ENCODE peak calls at places on chromosomes 7 and 10, in eight cellular contexts. I, L, T, J, Z, B, S and E are unnamed samples.

GRCh38 chr7:55254596-55255500 is 110.3 kb upstream of the LANCL2 start:
- DNase-seq in L (peak; percentile 67), S (peak; percentile 94), T (peak; percentile 89), I (peak; percentile 67), B (peak; percentile 91), Z (peak; percentile 27), J (peak; percentile 91), E (peak; percentile 90)

GRCh38 chr10:15300145-15300544 is 70.9 kb downstream of the FAM171A1 start:
- DNase-seq in Z (no peak), T (no peak), J (no peak), I (no peak), B (no peak), L (no peak), S (no peak), E (no peak)

GRCh38 chr10:19847321-19847720 is 31.1 kb downstream of the PLXDC2 start:
- DNase-seq in J (no peak), I (peak; percentile 95), Z (no peak), T (no peak), B (no peak), L (peak; percentile 59), S (no peak), E (no peak)

GRCh38 chr7:36526720-36527548 is 137.3 kb downstream of the ANLN start:
- DNase-seq in Z (peak; percentile 11), B (no peak), I (peak; percentile 88), S (peak; percentile 87), L (peak; percentile 69), J (no peak), T (no peak), E (no peak)

GRCh38 chr10:113754125-113754524 is 2.6 kb downstream of the PLEKHS1 start:
- DNase-seq in J (no peak), T (no peak), I (no peak), B (no peak), Z (no peak), L (no peak), S (no peak), E (no peak)

GRCh38 chr7:20440472-20441105 is 109.9 kb downstream of the ITGB8 start:
- DNase-seq in J (no peak), B (no peak), L (peak; percentile 62), Z (peak; percentile 18), T (peak; percentile 61), S (no peak), I (no peak), E (no peak)

GRCh38 chr7:51040777-51041176 is 258.1 kb upstream of the GRB10 start:
- DNase-seq in Z (no peak), L (no peak), S (no peak), T (no peak), I (no peak), J (no peak), B (no peak), E (no peak)

GRCh38 chr10:35356725-35357092 is 20.4 kb downstream of the CCNY start:
- DNase-seq in J (no peak), I (no peak), L (no peak), Z (peak; percentile 17), S (no peak), T (no peak), B (no peak), E (no peak)

GRCh38 chr7:21028186-21028989 is 241.7 kb upstream of the SP8 start:
- DNase-seq in L (no peak), S (no peak), J (no peak), B (peak; percentile 59), I (peak; percentile 79), T (no peak), Z (no peak), E (no peak)

GRCh38 chr10:11894381-11895107 is 71.4 kb downstream of the PROSER2 start:
- DNase-seq in B (no peak), I (no peak), T (no peak), Z (no peak), L (no peak), S (no peak), J (no peak), E (no peak)

GRCh38 chr10:124683816-124684215 is 60.4 kb downstream of the FAM53B start:
- DNase-seq in J (no peak), S (no peak), L (no peak), B (no peak), T (no peak), Z (no peak), I (no peak), E (no peak)

GRCh38 chr10:133261726-133262325 is 14.8 kb downstream of the ADAM8 start:
- DNase-seq in T (peak; percentile 95), J (peak; percentile 93), Z (peak; percentile 81), L (peak; percentile 38), B (peak; percentile 89), S (no peak), I (peak; percentile 46), E (peak; percentile 94)

GRCh38 chr10:31759124-31759798 is 169.4 kb downstream of the ARHGAP12 start:
- DNase-seq in T (peak; percentile 88), J (peak; percentile 76), I (no peak), B (peak; percentile 84), Z (peak; percentile 45), S (no peak), L (no peak), E (peak; percentile 78)

GRCh38 chr7:157688439-157689268 is 351.9 kb downstream of the DNAJB6 start:
- DNase-seq in J (no peak), B (peak; percentile 65), S (no peak), T (peak; percentile 24), L (no peak), Z (no peak), I (no peak), E (no peak)

GRCh38 chr7:76054129-76055120 is 6.5 kb downstream of the MDH2 start:
- DNase-seq in J (no peak), I (peak; percentile 91), T (no peak), S (no peak), Z (no peak), B (no peak), L (peak; percentile 77), E (no peak)

GRCh38 chr10:112209534-112210200 is 26.1 kb upstream of the GPAM start:
- DNase-seq in Z (no peak), I (no peak), B (no peak), L (no peak), T (no peak), S (no peak), J (no peak), E (no peak)

GRCh38 chr10:116753759-116754158 is 11.4 kb upstream of the HSPA12A start:
- DNase-seq in I (peak; percentile 85), S (no peak), J (peak; percentile 61), T (no peak), B (peak; percentile 89), Z (no peak), L (peak; percentile 34), E (no peak)

GRCh38 chr7:7595451-7595850 is 28.8 kb downstream of the MIOS start:
- DNase-seq in J (no peak), T (no peak), L (peak; percentile 33), S (peak; percentile 3), Z (peak; percentile 50), B (no peak), I (peak; percentile 11), E (no peak)

GRCh38 chr10:23344251-23344841 is at the start of gene C10orf67:
- DNase-seq in S (no peak), L (peak; percentile 39), T (no peak), J (no peak), Z (peak; percentile 51), B (no peak), I (peak; percentile 43), E (no peak)

GRCh38 chr10:89206402-89207180 is 526 bp downstream of the CH25H start:
- DNase-seq in S (no peak), J (peak; percentile 74), T (peak; percentile 71), B (peak; percentile 69), Z (peak; percentile 63), I (no peak), L (peak; percentile 24), E (peak; percentile 56)
- H3K4me3 ChIP-seq in S (peak overlapping the region; percentile 27), J (peak overlapping the region; percentile 48), T (peak overlapping the region; percentile 44), B (peak overlapping the region; percentile 48), Z (peak overlapping the region; percentile 89), I (peak overlapping the region; percentile 40), L (peak overlapping the region; percentile 39), E (peak overlapping the region; percentile 47)

DNA sequence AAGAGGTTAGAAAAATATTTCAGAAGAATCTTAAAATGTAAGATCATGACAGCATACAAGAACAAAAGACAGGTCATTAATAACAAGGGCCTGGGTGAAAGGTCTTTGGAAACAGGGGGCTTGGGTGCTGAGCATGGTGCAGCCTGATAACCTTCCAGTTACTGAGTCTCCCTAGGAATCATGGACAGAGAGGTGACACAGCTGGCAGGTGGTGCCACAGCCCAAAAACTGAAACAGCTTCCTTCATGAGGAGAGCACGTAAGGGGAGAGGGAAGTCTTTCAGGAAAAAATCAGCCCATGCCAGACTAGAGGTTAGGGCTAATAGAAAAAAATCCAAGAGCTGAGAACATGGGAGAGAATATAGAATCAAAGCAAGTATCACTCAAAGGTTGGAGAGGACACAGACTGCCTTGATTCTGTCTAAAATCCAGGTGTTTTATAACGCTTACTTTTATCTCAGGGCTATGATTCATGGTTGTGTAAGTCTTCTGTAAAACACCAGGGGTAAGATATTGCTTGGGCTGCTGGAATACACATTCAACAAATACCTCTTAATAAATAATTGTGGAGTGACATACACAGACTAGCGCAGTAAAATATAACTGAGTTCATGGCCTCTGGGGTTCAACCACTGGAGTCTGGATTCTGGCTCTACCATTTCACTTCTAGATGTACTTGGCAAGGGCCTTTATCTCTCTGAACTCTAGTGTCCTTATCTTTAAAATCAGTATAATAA is 88.1 kb downstream of the SEMA3C start:
- DNase-seq in B (no peak), T (no peak), Z (no peak), S (no peak), J (no peak), L (peak; percentile 48), I (peak; percentile 79), E (no peak)
- H3K4me1 ChIP-seq in B (peaks cover 8% of the 10 kb centered on the region), T (no peaks in the 10 kb centered on the region), Z (no peaks in the 10 kb centered on the region), S (peaks cover 7% of the 10 kb centered on the region), J (peaks cover 60% of the 10 kb centered on the region), L (peaks cover 6% of the 10 kb centered on the region), I (peaks cover 83% of the 10 kb centered on the region), E (no peaks in the 10 kb centered on the region)

DNA sequence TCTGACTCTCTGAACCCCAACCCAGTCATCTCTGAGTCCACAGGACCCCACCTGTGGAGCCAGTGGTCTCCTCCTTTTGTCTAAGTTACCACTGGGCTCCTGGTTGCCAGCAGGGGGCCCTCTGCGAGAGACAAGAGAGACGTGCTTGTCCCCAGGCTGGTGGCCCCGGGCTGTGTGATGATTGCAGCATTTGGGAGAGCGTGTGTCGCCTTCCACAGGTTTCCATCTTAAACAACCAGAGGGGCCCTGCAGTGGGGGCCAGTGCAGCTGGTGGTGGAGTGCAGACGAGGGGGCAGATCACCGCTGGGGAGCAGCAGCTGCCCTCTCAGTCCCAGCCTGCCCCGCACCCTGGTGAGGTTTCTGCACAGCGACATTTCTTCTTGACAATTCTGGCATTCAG is 122.4 kb upstream of the PPP2R2D start:
- DNase-seq in Z (no peak), S (no peak), B (peak; percentile 39), L (no peak), J (peak; percentile 32), I (no peak), T (no peak), E (no peak)
- H3K9me3 ChIP-seq in Z (peaks cover 9% of the 10 kb centered on the region), S (peaks cover 18% of the 10 kb centered on the region), B (peaks cover 38% of the 10 kb centered on the region), L (peaks cover 58% of the 10 kb centered on the region), J (peaks cover 20% of the 10 kb centered on the region), I (peaks cover 44% of the 10 kb centered on the region), T (no peaks in the 10 kb centered on the region), E (no peaks in the 10 kb centered on the region)

DNA sequence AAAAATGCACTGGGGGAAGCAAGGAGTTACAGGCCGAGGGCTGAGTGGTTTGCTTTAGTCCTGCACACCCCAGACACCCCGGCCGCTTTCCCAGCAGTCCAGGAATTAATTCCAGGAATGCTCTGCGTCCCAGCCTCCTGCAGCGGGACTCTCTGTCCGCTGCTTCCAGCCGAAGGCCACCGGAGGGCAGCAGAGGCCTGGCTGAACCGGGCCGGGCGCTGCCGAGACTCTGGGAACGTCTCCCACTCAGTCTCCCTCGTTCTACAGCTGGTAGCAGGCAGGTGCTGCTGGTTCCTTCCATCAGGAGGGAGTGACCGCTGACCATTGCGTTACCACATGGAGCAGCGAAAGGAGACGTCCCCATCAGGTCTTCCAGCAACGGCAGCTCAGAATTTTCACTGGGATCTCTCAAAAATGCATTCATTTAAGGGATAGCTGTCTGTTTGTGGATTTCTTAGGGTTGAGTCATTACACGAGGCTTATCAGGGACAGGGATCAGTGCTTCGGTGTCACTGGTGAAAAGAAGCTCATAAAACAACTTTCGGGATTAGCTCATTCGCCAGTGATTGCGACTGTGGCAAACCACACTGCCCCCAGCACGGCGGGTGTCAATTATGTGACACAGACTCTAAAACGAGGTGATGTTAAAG is 24.9 kb upstream of the PITRM1 start:
- DNase-seq in Z (peak; percentile 55), S (peak; percentile 93), L (peak; percentile 84), T (peak; percentile 85), I (peak; percentile 77), J (peak; percentile 90), B (peak; percentile 89), E (peak; percentile 80)
- H3K4me3 ChIP-seq in Z (peak overlapping the region; percentile 70), S (peak overlapping the region; percentile 22), L (peak overlapping the region; percentile 37), T (peak overlapping the region; percentile 15), I (peak overlapping the region; percentile 30), J (no peak overlapping the region), B (peak overlapping the region; percentile 17), E (no peak overlapping the region)